ENCODE peak calls at places on chromosomes 1 and 21, in eight cellular contexts. V is Calu3, J is GM10248, O is hepatocyte, D is B cell, B is epithelial cell of esophagus, L is AG09319, G is HFF-Myc. Y is an unnamed sample.

GRCh38 chr1:199909137-199909536 is 118.4 kb upstream of the NR5A2 start:
- DNase-seq in G (no peak), D (no peak), L (no peak), V (peak), J (no peak), B (peak), O (no peak), Y (no peak)

GRCh38 chr1:233293556-233294446 is 1.7 kb downstream of the PCNX2 start:
- DNase-seq in V (no peak), B (peak), L (no peak), G (no peak), D (no peak), O (no peak), J (no peak), Y (no peak)

GRCh38 chr1:51445346-51446090 is 73.5 kb downstream of the EPS15 start:
- DNase-seq in J (no peak), B (no peak), G (peak), D (no peak), O (no peak), V (no peak), L (peak), Y (no peak)

GRCh38 chr1:59185163-59185855 is 111.6 kb upstream of the FGGY start:
- DNase-seq in J (no peak), G (no peak), L (no peak), V (no peak), D (no peak), B (no peak), O (no peak), Y (no peak)

GRCh38 chr1:27668808-27669723 is 2.9 kb downstream of the IFI6 start:
- DNase-seq in D (peak), B (peak), O (peak), V (peak), G (no peak), J (peak), L (no peak), Y (peak)

GRCh38 chr1:28983509-28984310 is 69.3 kb downstream of the EPB41 start:
- DNase-seq in B (no peak), O (peak), V (no peak), J (no peak), L (no peak), G (no peak), D (no peak), Y (no peak)

GRCh38 chr1:28246427-28246832 is 10.5 kb downstream of the ATP5IF1 start:
- DNase-seq in J (no peak), L (no peak), B (peak), G (no peak), V (peak), O (peak), D (peak), Y (no peak)

GRCh38 chr1:100622037-100622436 is 84.1 kb downstream of the GPR88 start:
- DNase-seq in L (peak), D (no peak), J (no peak), B (peak), O (peak), V (peak), G (peak), Y (no peak)

GRCh38 chr1:154765970-154766369 is 104.1 kb downstream of the KCNN3 start:
- DNase-seq in B (peak), J (no peak), G (no peak), D (no peak), O (peak), L (no peak), V (peak), Y (no peak)

GRCh38 chr1:208047476-208047934 is 136.6 kb upstream of the CD34 start:
- DNase-seq in O (peak), G (no peak), J (no peak), B (peak), D (no peak), V (no peak), L (no peak), Y (no peak)

GRCh38 chr1:63887809-63888208 is 114.0 kb downstream of the ROR1 start:
- DNase-seq in J (no peak), O (no peak), B (no peak), G (no peak), V (no peak), D (peak), L (no peak), Y (no peak)

GRCh38 chr1:169483500-169483966 is 2.2 kb downstream of the SLC19A2 start:
- DNase-seq in O (peak), L (no peak), B (peak), V (peak), J (no peak), D (no peak), G (no peak), Y (no peak)

GRCh38 chr1:220926146-220926545 is 46.9 kb downstream of the HLX start:
- DNase-seq in B (no peak), G (peak), D (no peak), O (no peak), L (no peak), V (no peak), J (no peak), Y (no peak)

GRCh38 chr1:222643603-222643936 is 25.7 kb downstream of the MIA3 start:
- DNase-seq in J (no peak), B (no peak), D (no peak), V (peak), L (no peak), O (no peak), G (no peak), Y (no peak)

GRCh38 chr1:119971710-119972570 is 75.6 kb upstream of the ADAM30 start:
- DNase-seq in G (no peak), L (no peak), D (no peak), B (peak), J (no peak), V (no peak), O (no peak), Y (no peak)

GRCh38 chr1:226656201-226656600 is 82.9 kb downstream of the ITPKB start:
- DNase-seq in J (no peak), O (no peak), D (no peak), B (no peak), G (no peak), V (no peak), L (no peak), Y (no peak)

GRCh38 chr21:34994646-34995631 is 54.2 kb downstream of the RUNX1 start:
- DNase-seq in V (no peak), J (no peak), G (no peak), D (no peak), L (no peak), O (no peak), B (no peak), Y (no peak)

GRCh38 chr1:234559152-234559916 is 50.6 kb downstream of the IRF2BP2 start:
- DNase-seq in G (no peak), B (no peak), D (no peak), L (no peak), J (no peak), O (no peak), V (no peak), Y (no peak)

GRCh38 chr1:54323324-54323739 is 82.9 kb downstream of the SSBP3 start:
- DNase-seq in L (no peak), B (peak), V (peak), J (no peak), G (no peak), D (no peak), O (peak), Y (no peak)

GRCh38 chr1:12309783-12310742 is 80.2 kb downstream of the VPS13D start:
- DNase-seq in J (no peak), G (no peak), O (no peak), B (no peak), V (no peak), D (no peak), L (no peak), Y (no peak)

GRCh38 chr21:43876605-43877004 is 11.6 kb downstream of the AGPAT3 start:
- DNase-seq in O (no peak), B (no peak), V (no peak), G (no peak), D (no peak), L (no peak), J (no peak), Y (no peak)

GRCh38 chr1:179817789-179818188 is 59.8 kb downstream of the TOR1AIP2 start:
- DNase-seq in J (no peak), O (no peak), D (no peak), V (no peak), L (no peak), B (no peak), G (no peak), Y (no peak)

DNA sequence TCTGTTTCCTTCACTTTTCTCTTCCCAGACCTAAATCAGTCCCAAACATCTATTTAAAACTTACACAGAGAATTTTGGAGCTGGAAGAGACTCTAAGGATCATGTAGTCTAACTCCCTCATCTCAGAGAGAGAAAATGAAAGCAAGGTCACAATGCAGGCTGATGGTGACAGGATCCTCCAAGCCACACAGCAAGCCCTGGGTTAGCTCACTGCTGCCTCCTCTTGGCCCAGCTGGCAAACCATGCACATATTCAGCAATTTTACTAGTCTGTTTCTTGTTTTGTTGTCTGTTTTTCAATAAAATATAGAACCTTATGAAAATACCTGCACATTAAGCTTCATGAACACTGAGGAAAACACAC is 27.7 kb upstream of the LY9 start:
- DNase-seq in J (peak), D (peak), V (peak), G (no peak), O (no peak), B (peak), L (no peak), Y (peak)
- TF ChIP-seq CTCF in J (peak), D (peak), V (peak), G (no peak), O (peak), B (peak), L (no peak), Y (peak)

DNA sequence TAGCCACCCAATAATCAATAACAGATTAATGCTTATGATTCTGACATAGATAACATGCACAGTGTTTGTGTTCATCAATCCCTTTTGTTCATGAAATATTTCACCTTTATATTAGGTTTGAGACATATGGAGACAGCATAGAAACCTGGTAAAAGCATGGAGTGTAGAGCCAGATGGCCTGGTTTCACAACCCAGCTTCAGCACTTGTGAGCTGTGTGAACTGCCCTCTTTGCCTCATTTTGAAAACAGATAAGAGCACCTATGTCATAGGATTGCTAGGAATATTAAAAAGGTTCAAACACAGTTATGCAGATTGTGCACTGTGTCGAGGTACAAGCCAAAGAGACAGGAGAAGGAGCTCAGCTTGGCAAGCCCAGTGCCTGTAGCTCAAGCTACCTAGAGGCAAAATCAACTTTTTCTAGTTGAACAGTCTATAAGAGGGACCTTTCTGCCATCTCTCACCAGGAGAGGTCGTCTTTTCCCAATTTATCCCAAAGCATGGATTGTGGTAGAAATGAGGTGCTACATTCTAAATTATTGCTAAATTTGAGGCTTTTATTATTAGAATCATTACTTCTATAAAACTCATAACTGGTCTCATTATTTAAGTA is 5.0 kb downstream of the CHODL start:
- DNase-seq in J (no peak), O (no peak), B (no peak), L (no peak), V (no peak), D (no peak), G (no peak), Y (no peak)
- TF ChIP-seq CTCF in J (no peak), O (peak), B (no peak), L (no peak), V (no peak), D (no peak), G (peak), Y (no peak)

GRCh38 chr1:231160851-231161710 is 777 bp upstream of the TRIM67 start:
- DNase-seq in G (no peak), B (no peak), O (no peak), J (no peak), V (no peak), D (no peak), L (no peak), Y (no peak)
- TF ChIP-seq CTCF in G (no peak), B (no peak), O (no peak), J (no peak), V (no peak), D (no peak), L (no peak), Y (no peak)

GRCh38 chr21:14889080-14889805 is 175.6 kb downstream of the NRIP1 start:
- DNase-seq in B (peak), L (no peak), D (no peak), J (no peak), O (peak), V (peak), G (no peak), Y (no peak)
- TF ChIP-seq CTCF in B (no peak), L (no peak), D (no peak), J (no peak), O (no peak), V (no peak), G (no peak), Y (no peak)

GRCh38 chr1:81809808-81810207 is 9.1 kb downstream of the ADGRL2 start:
- DNase-seq in J (no peak), G (no peak), B (no peak), V (no peak), O (no peak), L (no peak), D (no peak), Y (no peak)

GRCh38 chr1:81812712-81813111 is 12.0 kb downstream of the ADGRL2 start:
- DNase-seq in O (no peak), V (no peak), D (no peak), B (peak), J (no peak), G (no peak), L (no peak), Y (no peak)

GRCh38 chr1:81813691-81814090 is 13.0 kb downstream of the ADGRL2 start:
- DNase-seq in V (no peak), D (no peak), B (no peak), O (no peak), G (no peak), L (no peak), J (no peak), Y (no peak)

GRCh38 chr1:81808760-81809159 is 8.0 kb downstream of the ADGRL2 start:
- DNase-seq in G (no peak), V (peak), L (no peak), O (peak), B (no peak), J (no peak), D (no peak), Y (no peak)

GRCh38 chr1:81811757-81812371 is 11.1 kb downstream of the ADGRL2 start:
- DNase-seq in G (no peak), L (no peak), O (no peak), B (peak), V (no peak), D (no peak), J (no peak), Y (no peak)
- TF ChIP-seq CTCF in G (no peak), L (no peak), O (peak), B (peak), V (no peak), D (no peak), J (peak), Y (no peak)

GRCh38 chr1:161193561-161194235 is 5.2 kb downstream of the ADAMTS4 start:
- DNase-seq in D (no peak), L (no peak), J (no peak), V (peak), G (no peak), B (no peak), O (no peak), Y (no peak)
- TF ChIP-seq CTCF in D (no peak), L (no peak), J (no peak), V (peak), G (no peak), B (no peak), O (no peak), Y (no peak)

DNA sequence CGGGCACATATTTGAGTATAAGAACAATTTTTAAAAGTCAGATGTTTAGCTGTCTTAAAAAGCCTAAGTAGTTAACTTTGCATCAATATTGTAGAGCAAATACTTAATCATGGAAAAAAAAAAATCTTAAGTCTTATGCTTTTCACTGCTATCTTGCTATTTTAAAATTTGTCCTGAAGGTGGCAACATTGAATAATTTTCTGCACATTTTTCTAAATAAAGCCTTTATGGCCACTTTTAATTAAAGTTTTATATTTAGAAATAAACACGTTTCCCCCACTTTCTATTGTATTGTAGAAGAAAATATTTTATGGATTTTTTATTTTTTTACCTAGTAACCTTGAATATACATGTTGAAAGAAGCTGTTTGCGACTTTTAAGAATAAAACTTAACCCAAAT is 198.8 kb downstream of the AMY1C start:
- DNase-seq in V (no peak), O (no peak), J (no peak), G (no peak), B (peak), D (no peak), L (no peak), Y (no peak)
- TF ChIP-seq CTCF in V (no peak), O (peak), J (peak), G (no peak), B (no peak), D (no peak), L (no peak), Y (no peak)

GRCh38 chr1:157239936-157240335 is 101.7 kb upstream of the ETV3 start:
- DNase-seq in J (no peak), G (no peak), O (no peak), D (no peak), V (no peak), L (no peak), B (no peak), Y (no peak)

GRCh38 chr1:157237522-157237921 is 99.3 kb upstream of the ETV3 start:
- DNase-seq in G (no peak), D (no peak), L (no peak), B (no peak), J (no peak), O (no peak), V (no peak), Y (no peak)

GRCh38 chr1:157240495-157241184 is 102.4 kb upstream of the ETV3 start:
- DNase-seq in O (peak), B (no peak), L (no peak), V (peak), G (no peak), J (no peak), D (no peak), Y (no peak)

GRCh38 chr1:157245823-157246222 is 107.6 kb upstream of the ETV3 start:
- DNase-seq in J (no peak), D (no peak), L (no peak), V (no peak), O (no peak), G (no peak), B (peak), Y (no peak)

DNA sequence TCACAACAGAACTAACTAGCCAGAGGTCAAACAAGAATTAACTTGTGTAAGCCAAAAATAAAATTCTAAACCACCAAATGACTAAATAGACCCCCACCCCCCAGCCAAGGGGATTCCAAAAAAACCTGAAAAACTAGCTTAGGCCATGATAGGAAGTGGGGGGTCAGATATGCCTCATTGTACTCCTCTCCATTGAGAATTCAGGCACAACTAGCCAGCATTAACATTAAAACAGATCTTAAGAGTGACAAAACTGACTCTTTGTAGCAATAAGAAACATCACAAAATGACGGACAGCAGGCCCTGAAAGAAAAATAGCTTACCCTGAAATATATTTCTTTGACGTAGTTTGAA is 103.0 kb upstream of the ETV3 start:
- DNase-seq in G (no peak), O (no peak), V (peak), B (no peak), J (no peak), D (no peak), L (no peak), Y (no peak)
- TF ChIP-seq CTCF in G (no peak), O (no peak), V (no peak), B (no peak), J (no peak), D (no peak), L (no peak), Y (no peak)